ENCODE peak calls at places on chromosome 19, in five cellular contexts. One of them, this sample, is unnamed.

GRCh38 chr19:55617426-55617825 is 6.9 kb downstream of the ZNF784 start:
- DNase-seq in stimulated activated CD4-positive, alpha-beta T cell treated with anti-CD3 and anti-CD28 coated beads, Interleukin-2, amount 100 ng/mL, for 24 hours: no peak
- DNase-seq in GM12864: no peak
- DNase-seq in brain microvascular endothelial cell: no peak
- DNase-seq in iris pigment epithelial cell: no peak
- DNase-seq in this sample: no peak

GRCh38 chr19:46634656-46635218 is 1.3 kb downstream of the GNG8 start:
- DNase-seq in GM12864: no peak
- DNase-seq in stimulated activated CD4-positive, alpha-beta T cell treated with anti-CD3 and anti-CD28 coated beads, Interleukin-2, amount 100 ng/mL, for 24 hours: no peak
- DNase-seq in iris pigment epithelial cell: no peak
- DNase-seq in brain microvascular endothelial cell: no peak
- DNase-seq in this sample: peak; percentile 67

GRCh38 chr19:47371269-47371668 is 22.2 kb downstream of the DHX34 start:
- DNase-seq in brain microvascular endothelial cell: no peak
- DNase-seq in stimulated activated CD4-positive, alpha-beta T cell treated with anti-CD3 and anti-CD28 coated beads, Interleukin-2, amount 100 ng/mL, for 24 hours: no peak
- DNase-seq in iris pigment epithelial cell: no peak
- DNase-seq in GM12864: no peak
- DNase-seq in this sample: no peak

GRCh38 chr19:35533822-35534521 is 716 bp downstream of the GAPDHS start:
- DNase-seq in brain microvascular endothelial cell: no peak
- DNase-seq in stimulated activated CD4-positive, alpha-beta T cell treated with anti-CD3 and anti-CD28 coated beads, Interleukin-2, amount 100 ng/mL, for 24 hours: peak; percentile 28
- DNase-seq in iris pigment epithelial cell: peak; percentile 21
- DNase-seq in GM12864: no peak
- DNase-seq in this sample: peak; percentile 78

GRCh38 chr19:50333235-50333736 is 4.1 kb upstream of the KCNC3 start:
- DNase-seq in stimulated activated CD4-positive, alpha-beta T cell treated with anti-CD3 and anti-CD28 coated beads, Interleukin-2, amount 100 ng/mL, for 24 hours: peak; percentile 89
- DNase-seq in GM12864: peak; percentile 97
- DNase-seq in iris pigment epithelial cell: peak; percentile 89
- DNase-seq in brain microvascular endothelial cell: peak; percentile 81
- DNase-seq in this sample: peak; percentile 98

GRCh38 chr19:51107406-51108065 is 673 bp downstream of the CTU1 start:
- DNase-seq in iris pigment epithelial cell: peak; percentile 29
- DNase-seq in GM12864: no peak
- DNase-seq in brain microvascular endothelial cell: peak; percentile 25
- DNase-seq in stimulated activated CD4-positive, alpha-beta T cell treated with anti-CD3 and anti-CD28 coated beads, Interleukin-2, amount 100 ng/mL, for 24 hours: no peak
- DNase-seq in this sample: no peak

GRCh38 chr19:44689290-44690130 is 9.4 kb upstream of the CEACAM16 start:
- DNase-seq in GM12864: peak; percentile 30
- DNase-seq in stimulated activated CD4-positive, alpha-beta T cell treated with anti-CD3 and anti-CD28 coated beads, Interleukin-2, amount 100 ng/mL, for 24 hours: peak; percentile 87
- DNase-seq in iris pigment epithelial cell: peak; percentile 64
- DNase-seq in brain microvascular endothelial cell: peak; percentile 60
- DNase-seq in this sample: peak; percentile 90

GRCh38 chr19:38073806-38074685 is 150.0 kb downstream of the DPF1 start:
- DNase-seq in stimulated activated CD4-positive, alpha-beta T cell treated with anti-CD3 and anti-CD28 coated beads, Interleukin-2, amount 100 ng/mL, for 24 hours: no peak
- DNase-seq in GM12864: no peak
- DNase-seq in brain microvascular endothelial cell: no peak
- DNase-seq in iris pigment epithelial cell: no peak
- DNase-seq in this sample: no peak

GRCh38 chr19:3855321-3855720 is 13.5 kb downstream of the ZFR2 start:
- DNase-seq in stimulated activated CD4-positive, alpha-beta T cell treated with anti-CD3 and anti-CD28 coated beads, Interleukin-2, amount 100 ng/mL, for 24 hours: no peak
- DNase-seq in iris pigment epithelial cell: no peak
- DNase-seq in brain microvascular endothelial cell: peak; percentile 12
- DNase-seq in GM12864: no peak
- DNase-seq in this sample: no peak

GRCh38 chr19:45200614-45201013 is 22.0 kb downstream of the BLOC1S3 start:
- DNase-seq in iris pigment epithelial cell: peak; percentile 51
- DNase-seq in stimulated activated CD4-positive, alpha-beta T cell treated with anti-CD3 and anti-CD28 coated beads, Interleukin-2, amount 100 ng/mL, for 24 hours: no peak
- DNase-seq in brain microvascular endothelial cell: peak; percentile 69
- DNase-seq in GM12864: no peak
- DNase-seq in this sample: no peak

GRCh38 chr19:44738603-44739585 is 9.6 kb upstream of the BCL3 start:
- DNase-seq in stimulated activated CD4-positive, alpha-beta T cell treated with anti-CD3 and anti-CD28 coated beads, Interleukin-2, amount 100 ng/mL, for 24 hours: no peak
- DNase-seq in iris pigment epithelial cell: no peak
- DNase-seq in GM12864: no peak
- DNase-seq in brain microvascular endothelial cell: no peak
- DNase-seq in this sample: no peak

GRCh38 chr19:19185853-19186728 is 5.9 kb downstream of the BORCS8 start:
- DNase-seq in GM12864: no peak
- DNase-seq in iris pigment epithelial cell: peak; percentile 53
- DNase-seq in brain microvascular endothelial cell: no peak
- DNase-seq in stimulated activated CD4-positive, alpha-beta T cell treated with anti-CD3 and anti-CD28 coated beads, Interleukin-2, amount 100 ng/mL, for 24 hours: peak; percentile 80
- DNase-seq in this sample: no peak

GRCh38 chr19:16258440-16258903 is 60.8 kb downstream of the AP1M1 start:
- DNase-seq in GM12864: no peak
- DNase-seq in iris pigment epithelial cell: no peak
- DNase-seq in brain microvascular endothelial cell: peak; percentile 14
- DNase-seq in stimulated activated CD4-positive, alpha-beta T cell treated with anti-CD3 and anti-CD28 coated beads, Interleukin-2, amount 100 ng/mL, for 24 hours: no peak
- DNase-seq in this sample: peak; percentile 78

GRCh38 chr19:33301011-33301899 is 1.1 kb downstream of the CEBPA start:
- DNase-seq in iris pigment epithelial cell: peak; percentile 15
- DNase-seq in stimulated activated CD4-positive, alpha-beta T cell treated with anti-CD3 and anti-CD28 coated beads, Interleukin-2, amount 100 ng/mL, for 24 hours: no peak
- DNase-seq in brain microvascular endothelial cell: no peak
- DNase-seq in GM12864: no peak
- DNase-seq in this sample: no peak

GRCh38 chr19:46697142-46697960 is 19.6 kb downstream of the PRKD2 start:
- DNase-seq in GM12864: no peak
- DNase-seq in iris pigment epithelial cell: peak; percentile 84
- DNase-seq in stimulated activated CD4-positive, alpha-beta T cell treated with anti-CD3 and anti-CD28 coated beads, Interleukin-2, amount 100 ng/mL, for 24 hours: no peak
- DNase-seq in brain microvascular endothelial cell: peak; percentile 73
- DNase-seq in this sample: peak; percentile 97

GRCh38 chr19:13998426-13998825 is 7.7 kb downstream of the RFX1 start:
- DNase-seq in brain microvascular endothelial cell: no peak
- DNase-seq in stimulated activated CD4-positive, alpha-beta T cell treated with anti-CD3 and anti-CD28 coated beads, Interleukin-2, amount 100 ng/mL, for 24 hours: no peak
- DNase-seq in GM12864: no peak
- DNase-seq in iris pigment epithelial cell: no peak
- DNase-seq in this sample: no peak

GRCh38 chr19:4178990-4179389 is 3.4 kb downstream of the SIRT6 start:
- DNase-seq in GM12864: no peak
- DNase-seq in brain microvascular endothelial cell: no peak
- DNase-seq in iris pigment epithelial cell: no peak
- DNase-seq in stimulated activated CD4-positive, alpha-beta T cell treated with anti-CD3 and anti-CD28 coated beads, Interleukin-2, amount 100 ng/mL, for 24 hours: no peak
- DNase-seq in this sample: no peak

GRCh38 chr19:43124360-43124759 is 41.9 kb upstream of the PSG2 start:
- DNase-seq in stimulated activated CD4-positive, alpha-beta T cell treated with anti-CD3 and anti-CD28 coated beads, Interleukin-2, amount 100 ng/mL, for 24 hours: no peak
- DNase-seq in GM12864: no peak
- DNase-seq in brain microvascular endothelial cell: no peak
- DNase-seq in iris pigment epithelial cell: no peak
- DNase-seq in this sample: no peak

GRCh38 chr19:56253737-56254136 is 18.8 kb upstream of the EDDM13 start:
- DNase-seq in GM12864: peak; percentile 21
- DNase-seq in iris pigment epithelial cell: peak; percentile 65
- DNase-seq in stimulated activated CD4-positive, alpha-beta T cell treated with anti-CD3 and anti-CD28 coated beads, Interleukin-2, amount 100 ng/mL, for 24 hours: no peak
- DNase-seq in brain microvascular endothelial cell: peak; percentile 15
- DNase-seq in this sample: no peak

GRCh38 chr19:33241530-33242101 is 16.0 kb upstream of the SLC7A10 start:
- DNase-seq in brain microvascular endothelial cell: no peak
- DNase-seq in stimulated activated CD4-positive, alpha-beta T cell treated with anti-CD3 and anti-CD28 coated beads, Interleukin-2, amount 100 ng/mL, for 24 hours: no peak
- DNase-seq in iris pigment epithelial cell: no peak
- DNase-seq in GM12864: no peak
- DNase-seq in this sample: peak; percentile 75

GRCh38 chr19:47765522-47766358 is 12.8 kb upstream of the SELENOW start:
- DNase-seq in brain microvascular endothelial cell: no peak
- DNase-seq in stimulated activated CD4-positive, alpha-beta T cell treated with anti-CD3 and anti-CD28 coated beads, Interleukin-2, amount 100 ng/mL, for 24 hours: peak; percentile 49
- DNase-seq in iris pigment epithelial cell: peak; percentile 50
- DNase-seq in GM12864: no peak
- DNase-seq in this sample: peak; percentile 79

GRCh38 chr19:14165986-14166385 is 29.6 kb upstream of the ASF1B start:
- DNase-seq in brain microvascular endothelial cell: no peak
- DNase-seq in stimulated activated CD4-positive, alpha-beta T cell treated with anti-CD3 and anti-CD28 coated beads, Interleukin-2, amount 100 ng/mL, for 24 hours: no peak
- DNase-seq in iris pigment epithelial cell: no peak
- DNase-seq in GM12864: no peak
- DNase-seq in this sample: no peak

GRCh38 chr19:3034194-3034844 is 5.2 kb upstream of the TLE2 start:
- DNase-seq in stimulated activated CD4-positive, alpha-beta T cell treated with anti-CD3 and anti-CD28 coated beads, Interleukin-2, amount 100 ng/mL, for 24 hours: no peak
- DNase-seq in iris pigment epithelial cell: peak; percentile 27
- DNase-seq in GM12864: no peak
- DNase-seq in brain microvascular endothelial cell: no peak
- DNase-seq in this sample: no peak

GRCh38 chr19:51462681-51463080 is 4.4 kb upstream of the SIGLEC8 start:
- DNase-seq in brain microvascular endothelial cell: no peak
- DNase-seq in iris pigment epithelial cell: no peak
- DNase-seq in GM12864: no peak
- DNase-seq in stimulated activated CD4-positive, alpha-beta T cell treated with anti-CD3 and anti-CD28 coated beads, Interleukin-2, amount 100 ng/mL, for 24 hours: no peak
- DNase-seq in this sample: no peak

GRCh38 chr19:49637865-49638350 is 2.0 kb downstream of the RRAS start:
- DNase-seq in GM12864: no peak
- DNase-seq in iris pigment epithelial cell: peak; percentile 72
- DNase-seq in brain microvascular endothelial cell: peak; percentile 62
- DNase-seq in stimulated activated CD4-positive, alpha-beta T cell treated with anti-CD3 and anti-CD28 coated beads, Interleukin-2, amount 100 ng/mL, for 24 hours: no peak
- DNase-seq in this sample: peak; percentile 92

GRCh38 chr19:27735314-27735713 is 1477.6 kb downstream of the UQCRFS1 start:
- DNase-seq in GM12864: no peak
- DNase-seq in iris pigment epithelial cell: no peak
- DNase-seq in stimulated activated CD4-positive, alpha-beta T cell treated with anti-CD3 and anti-CD28 coated beads, Interleukin-2, amount 100 ng/mL, for 24 hours: no peak
- DNase-seq in brain microvascular endothelial cell: no peak
- DNase-seq in this sample: no peak

GRCh38 chr19:56113071-56113632 is 7.9 kb downstream of the ZNF787 start:
- DNase-seq in iris pigment epithelial cell: no peak
- DNase-seq in GM12864: no peak
- DNase-seq in brain microvascular endothelial cell: no peak
- DNase-seq in stimulated activated CD4-positive, alpha-beta T cell treated with anti-CD3 and anti-CD28 coated beads, Interleukin-2, amount 100 ng/mL, for 24 hours: no peak
- DNase-seq in this sample: no peak

GRCh38 chr19:13260883-13261653 is 110.9 kb downstream of the IER2 start:
- DNase-seq in stimulated activated CD4-positive, alpha-beta T cell treated with anti-CD3 and anti-CD28 coated beads, Interleukin-2, amount 100 ng/mL, for 24 hours: peak; percentile 29
- DNase-seq in GM12864: peak; percentile 90
- DNase-seq in brain microvascular endothelial cell: peak; percentile 89
- DNase-seq in iris pigment epithelial cell: peak; percentile 87
- DNase-seq in this sample: no peak

GRCh38 chr19:2983351-2984195 is 6.2 kb downstream of the TLE6 start:
- DNase-seq in brain microvascular endothelial cell: no peak
- DNase-seq in iris pigment epithelial cell: peak; percentile 28
- DNase-seq in GM12864: no peak
- DNase-seq in stimulated activated CD4-positive, alpha-beta T cell treated with anti-CD3 and anti-CD28 coated beads, Interleukin-2, amount 100 ng/mL, for 24 hours: no peak
- DNase-seq in this sample: peak; percentile 72

GRCh38 chr19:17159466-17160393 is 55.4 kb upstream of the USE1 start:
- DNase-seq in iris pigment epithelial cell: peak; percentile 8
- DNase-seq in stimulated activated CD4-positive, alpha-beta T cell treated with anti-CD3 and anti-CD28 coated beads, Interleukin-2, amount 100 ng/mL, for 24 hours: no peak
- DNase-seq in brain microvascular endothelial cell: no peak
- DNase-seq in GM12864: no peak
- DNase-seq in this sample: no peak

GRCh38 chr19:54128796-54129616 is 8.6 kb upstream of the CNOT3 start:
- DNase-seq in iris pigment epithelial cell: no peak
- DNase-seq in stimulated activated CD4-positive, alpha-beta T cell treated with anti-CD3 and anti-CD28 coated beads, Interleukin-2, amount 100 ng/mL, for 24 hours: no peak
- DNase-seq in GM12864: no peak
- DNase-seq in brain microvascular endothelial cell: no peak
- DNase-seq in this sample: no peak

GRCh38 chr19:55503447-55504251 is 15.4 kb downstream of the SSC5D start:
- DNase-seq in brain microvascular endothelial cell: peak; percentile 84
- DNase-seq in iris pigment epithelial cell: peak; percentile 81
- DNase-seq in GM12864: peak; percentile 68
- DNase-seq in stimulated activated CD4-positive, alpha-beta T cell treated with anti-CD3 and anti-CD28 coated beads, Interleukin-2, amount 100 ng/mL, for 24 hours: peak; percentile 98
- DNase-seq in this sample: peak; percentile 97

GRCh38 chr19:45507864-45508680 is 793 bp downstream of the VASP start:
- DNase-seq in stimulated activated CD4-positive, alpha-beta T cell treated with anti-CD3 and anti-CD28 coated beads, Interleukin-2, amount 100 ng/mL, for 24 hours: peak; percentile 50
- DNase-seq in brain microvascular endothelial cell: no peak
- DNase-seq in GM12864: no peak
- DNase-seq in iris pigment epithelial cell: no peak
- DNase-seq in this sample: peak; percentile 78

GRCh38 chr19:11964858-11965645 is at the start of gene ZNF763:
- DNase-seq in iris pigment epithelial cell: peak; percentile 86
- DNase-seq in brain microvascular endothelial cell: peak; percentile 67
- DNase-seq in GM12864: peak; percentile 84
- DNase-seq in stimulated activated CD4-positive, alpha-beta T cell treated with anti-CD3 and anti-CD28 coated beads, Interleukin-2, amount 100 ng/mL, for 24 hours: peak; percentile 88
- DNase-seq in this sample: peak; percentile 97

This sample was measured in upper lobe of right lung.